ENCODE peak calls at places on chromosomes 13 and 19, in seven cellular contexts. One of them, this sample, is unnamed. For H3K4me1, the result is how much of the 10 kb centered on the place peaks cover.

GRCh38 chr19:5345895-5346386 is 5.3 kb upstream of the PTPRS start:
- DNase-seq in right lobe of liver: no peak
- DNase-seq in H9: no peak
- DNase-seq in heart left ventricle: no peak
- DNase-seq in GM23248: peak
- DNase-seq in breast epithelium: no peak
- DNase-seq in Peyer's patch: no peak
- DNase-seq in this sample: no peak

GRCh38 chr13:83377486-83377885 is 504.8 kb downstream of the SLITRK1 start:
- DNase-seq in right lobe of liver: no peak
- DNase-seq in H9: no peak
- DNase-seq in heart left ventricle: no peak
- DNase-seq in GM23248: peak
- DNase-seq in breast epithelium: no peak
- DNase-seq in Peyer's patch: no peak
- DNase-seq in this sample: no peak

GRCh38 chr13:30257433-30258099 is 49.8 kb downstream of the KATNAL1 start:
- DNase-seq in right lobe of liver: no peak
- DNase-seq in H9: peak
- DNase-seq in heart left ventricle: peak
- DNase-seq in GM23248: no peak
- DNase-seq in breast epithelium: no peak
- DNase-seq in Peyer's patch: no peak
- DNase-seq in this sample: no peak

GRCh38 chr13:106522898-106523525 is 12.4 kb downstream of the EFNB2 start:
- DNase-seq in right lobe of liver: no peak
- DNase-seq in H9: no peak
- DNase-seq in heart left ventricle: no peak
- DNase-seq in GM23248: no peak
- DNase-seq in breast epithelium: no peak
- DNase-seq in Peyer's patch: no peak
- DNase-seq in this sample: no peak

GRCh38 chr19:28359819-28360414 is 853.0 kb downstream of the UQCRFS1 start:
- DNase-seq in right lobe of liver: no peak
- DNase-seq in H9: no peak
- DNase-seq in heart left ventricle: no peak
- DNase-seq in GM23248: no peak
- DNase-seq in breast epithelium: no peak
- DNase-seq in Peyer's patch: no peak
- DNase-seq in this sample: no peak

GRCh38 chr13:36715841-36716240 is 42.0 kb downstream of the SERTM1 start:
- DNase-seq in right lobe of liver: peak
- DNase-seq in H9: no peak
- DNase-seq in heart left ventricle: no peak
- DNase-seq in GM23248: no peak
- DNase-seq in breast epithelium: no peak
- DNase-seq in Peyer's patch: no peak
- DNase-seq in this sample: no peak

GRCh38 chr13:114309806-114310410 is 4.4 kb upstream of the CHAMP1 start:
- DNase-seq in right lobe of liver: no peak
- DNase-seq in H9: no peak
- DNase-seq in heart left ventricle: no peak
- DNase-seq in GM23248: no peak
- DNase-seq in breast epithelium: no peak
- DNase-seq in Peyer's patch: no peak
- DNase-seq in this sample: no peak

GRCh38 chr13:30581582-30581981 is 36.1 kb upstream of the USPL1 start:
- DNase-seq in right lobe of liver: no peak
- DNase-seq in H9: no peak
- DNase-seq in heart left ventricle: no peak
- DNase-seq in GM23248: peak
- DNase-seq in breast epithelium: no peak
- DNase-seq in Peyer's patch: no peak
- DNase-seq in this sample: no peak

GRCh38 chr19:54451331-54451871 is 2.4 kb downstream of the LENG8 start:
- DNase-seq in right lobe of liver: no peak
- DNase-seq in H9: no peak
- DNase-seq in heart left ventricle: no peak
- DNase-seq in GM23248: peak
- DNase-seq in breast epithelium: no peak
- DNase-seq in Peyer's patch: peak
- DNase-seq in this sample: no peak

GRCh38 chr19:9705836-9706235 is 30.9 kb upstream of the ZNF562 start:
- DNase-seq in right lobe of liver: no peak
- DNase-seq in H9: no peak
- DNase-seq in heart left ventricle: no peak
- DNase-seq in GM23248: no peak
- DNase-seq in breast epithelium: no peak
- DNase-seq in Peyer's patch: no peak
- DNase-seq in this sample: no peak

GRCh38 chr13:68895696-68896095 is 1211.9 kb upstream of the ATXN8OS start:
- DNase-seq in right lobe of liver: no peak
- DNase-seq in H9: no peak
- DNase-seq in heart left ventricle: no peak
- DNase-seq in GM23248: no peak
- DNase-seq in breast epithelium: no peak
- DNase-seq in Peyer's patch: no peak
- DNase-seq in this sample: no peak

GRCh38 chr13:35720290-35720689 is 243.8 kb upstream of the MAB21L1 start:
- DNase-seq in right lobe of liver: no peak
- DNase-seq in H9: no peak
- DNase-seq in heart left ventricle: no peak
- DNase-seq in GM23248: no peak
- DNase-seq in breast epithelium: no peak
- DNase-seq in Peyer's patch: no peak
- DNase-seq in this sample: no peak

GRCh38 chr19:13006431-13007281 is 11.4 kb downstream of the NFIX start:
- DNase-seq in right lobe of liver: no peak
- DNase-seq in H9: no peak
- DNase-seq in heart left ventricle: no peak
- DNase-seq in GM23248: peak
- DNase-seq in breast epithelium: no peak
- DNase-seq in Peyer's patch: no peak
- DNase-seq in this sample: no peak

GRCh38 chr19:13010038-13010991 is 15.0 kb downstream of the NFIX start:
- DNase-seq in right lobe of liver: peak
- DNase-seq in H9: peak
- DNase-seq in heart left ventricle: peak
- DNase-seq in GM23248: peak
- DNase-seq in breast epithelium: peak
- DNase-seq in Peyer's patch: no peak
- DNase-seq in this sample: peak

GRCh38 chr19:13007292-13008045 is 12.2 kb downstream of the NFIX start:
- DNase-seq in right lobe of liver: no peak
- DNase-seq in H9: no peak
- DNase-seq in heart left ventricle: peak
- DNase-seq in GM23248: peak
- DNase-seq in breast epithelium: peak
- DNase-seq in Peyer's patch: no peak
- DNase-seq in this sample: peak

GRCh38 chr19:13010992-13011652 is 15.8 kb downstream of the NFIX start:
- DNase-seq in right lobe of liver: no peak
- DNase-seq in H9: no peak
- DNase-seq in heart left ventricle: no peak
- DNase-seq in GM23248: peak
- DNase-seq in breast epithelium: no peak
- DNase-seq in Peyer's patch: no peak
- DNase-seq in this sample: no peak

GRCh38 chr19:13008926-13009787 is 13.9 kb downstream of the NFIX start:
- DNase-seq in right lobe of liver: no peak
- DNase-seq in H9: no peak
- DNase-seq in heart left ventricle: no peak
- DNase-seq in GM23248: peak
- DNase-seq in breast epithelium: no peak
- DNase-seq in Peyer's patch: no peak
- DNase-seq in this sample: no peak
- H3K4me1 ChIP-seq in right lobe of liver: under half
- H3K4me1 ChIP-seq in H9: under half
- H3K4me1 ChIP-seq in heart left ventricle: half or more
- H3K4me1 ChIP-seq in GM23248: under half
- H3K4me1 ChIP-seq in breast epithelium: half or more
- H3K4me1 ChIP-seq in Peyer's patch: under half
- H3K4me1 ChIP-seq in this sample: half or more

GRCh38 chr19:4061178-4061682 is 5.5 kb downstream of the ZBTB7A start:
- DNase-seq in right lobe of liver: peak
- DNase-seq in H9: peak
- DNase-seq in heart left ventricle: peak
- DNase-seq in GM23248: peak
- DNase-seq in breast epithelium: peak
- DNase-seq in Peyer's patch: peak
- DNase-seq in this sample: peak

GRCh38 chr19:4061683-4062575 is 4.8 kb downstream of the ZBTB7A start:
- DNase-seq in right lobe of liver: peak
- DNase-seq in H9: peak
- DNase-seq in heart left ventricle: no peak
- DNase-seq in GM23248: peak
- DNase-seq in breast epithelium: peak
- DNase-seq in Peyer's patch: peak
- DNase-seq in this sample: peak

GRCh38 chr19:4064073-4064550 is 2.6 kb downstream of the ZBTB7A start:
- DNase-seq in right lobe of liver: no peak
- DNase-seq in H9: peak
- DNase-seq in heart left ventricle: no peak
- DNase-seq in GM23248: peak
- DNase-seq in breast epithelium: no peak
- DNase-seq in Peyer's patch: peak
- DNase-seq in this sample: no peak

GRCh38 chr19:4063369-4064072 is 3.2 kb downstream of the ZBTB7A start:
- DNase-seq in right lobe of liver: no peak
- DNase-seq in H9: peak
- DNase-seq in heart left ventricle: no peak
- DNase-seq in GM23248: peak
- DNase-seq in breast epithelium: no peak
- DNase-seq in Peyer's patch: peak
- DNase-seq in this sample: no peak

GRCh38 chr19:4062576-4063368 is 3.9 kb downstream of the ZBTB7A start:
- DNase-seq in right lobe of liver: no peak
- DNase-seq in H9: no peak
- DNase-seq in heart left ventricle: no peak
- DNase-seq in GM23248: peak
- DNase-seq in breast epithelium: no peak
- DNase-seq in Peyer's patch: no peak
- DNase-seq in this sample: no peak
- H3K27ac ChIP-seq in right lobe of liver: no peak
- H3K27ac ChIP-seq in H9: no peak
- H3K27ac ChIP-seq in heart left ventricle: peak
- H3K27ac ChIP-seq in GM23248: peak
- H3K27ac ChIP-seq in breast epithelium: peak
- H3K27ac ChIP-seq in Peyer's patch: peak
- H3K27ac ChIP-seq in this sample: peak

GRCh38 chr19:2751438-2751830 is 11.6 kb upstream of the SLC39A3 start:
- DNase-seq in right lobe of liver: no peak
- DNase-seq in H9: no peak
- DNase-seq in heart left ventricle: no peak
- DNase-seq in GM23248: no peak
- DNase-seq in breast epithelium: no peak
- DNase-seq in Peyer's patch: no peak
- DNase-seq in this sample: no peak

GRCh38 chr19:2750739-2751437 is 11.1 kb upstream of the SLC39A3 start:
- DNase-seq in right lobe of liver: no peak
- DNase-seq in H9: no peak
- DNase-seq in heart left ventricle: no peak
- DNase-seq in GM23248: no peak
- DNase-seq in breast epithelium: no peak
- DNase-seq in Peyer's patch: no peak
- DNase-seq in this sample: no peak

GRCh38 chr19:2743099-2743498 is 3.3 kb upstream of the SLC39A3 start:
- DNase-seq in right lobe of liver: no peak
- DNase-seq in H9: no peak
- DNase-seq in heart left ventricle: no peak
- DNase-seq in GM23248: no peak
- DNase-seq in breast epithelium: no peak
- DNase-seq in Peyer's patch: no peak
- DNase-seq in this sample: no peak

GRCh38 chr19:2744113-2744512 is 4.3 kb upstream of the SLC39A3 start:
- DNase-seq in right lobe of liver: no peak
- DNase-seq in H9: no peak
- DNase-seq in heart left ventricle: no peak
- DNase-seq in GM23248: no peak
- DNase-seq in breast epithelium: no peak
- DNase-seq in Peyer's patch: no peak
- DNase-seq in this sample: no peak

DNA sequence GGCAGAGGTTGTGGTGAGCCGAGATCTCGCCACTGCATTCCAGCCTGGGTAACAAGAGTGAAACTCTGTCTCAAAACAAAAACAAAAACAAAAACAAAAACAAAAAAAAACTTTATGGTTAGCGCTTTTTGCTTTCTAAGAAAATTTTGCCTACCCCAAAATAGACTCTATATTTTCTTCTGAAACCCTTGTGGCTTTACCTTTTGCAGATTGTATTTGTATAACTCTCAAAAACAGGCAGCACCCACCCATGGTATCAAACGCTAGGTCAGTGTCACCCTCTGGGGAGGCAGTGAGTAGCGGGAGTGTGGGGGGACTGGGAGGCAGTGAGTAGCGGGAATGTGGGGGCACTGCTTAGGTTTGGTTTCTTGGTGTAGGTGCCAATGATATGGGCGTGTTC is 7.5 kb upstream of the SLC39A3 start:
- DNase-seq in right lobe of liver: no peak
- DNase-seq in H9: no peak
- DNase-seq in heart left ventricle: no peak
- DNase-seq in GM23248: no peak
- DNase-seq in breast epithelium: no peak
- DNase-seq in Peyer's patch: no peak
- DNase-seq in this sample: no peak
- H3K4me1 ChIP-seq in right lobe of liver: under half
- H3K4me1 ChIP-seq in H9: under half
- H3K4me1 ChIP-seq in heart left ventricle: under half
- H3K4me1 ChIP-seq in GM23248: under half
- H3K4me1 ChIP-seq in breast epithelium: under half
- H3K4me1 ChIP-seq in Peyer's patch: under half
- H3K4me1 ChIP-seq in this sample: under half

DNA sequence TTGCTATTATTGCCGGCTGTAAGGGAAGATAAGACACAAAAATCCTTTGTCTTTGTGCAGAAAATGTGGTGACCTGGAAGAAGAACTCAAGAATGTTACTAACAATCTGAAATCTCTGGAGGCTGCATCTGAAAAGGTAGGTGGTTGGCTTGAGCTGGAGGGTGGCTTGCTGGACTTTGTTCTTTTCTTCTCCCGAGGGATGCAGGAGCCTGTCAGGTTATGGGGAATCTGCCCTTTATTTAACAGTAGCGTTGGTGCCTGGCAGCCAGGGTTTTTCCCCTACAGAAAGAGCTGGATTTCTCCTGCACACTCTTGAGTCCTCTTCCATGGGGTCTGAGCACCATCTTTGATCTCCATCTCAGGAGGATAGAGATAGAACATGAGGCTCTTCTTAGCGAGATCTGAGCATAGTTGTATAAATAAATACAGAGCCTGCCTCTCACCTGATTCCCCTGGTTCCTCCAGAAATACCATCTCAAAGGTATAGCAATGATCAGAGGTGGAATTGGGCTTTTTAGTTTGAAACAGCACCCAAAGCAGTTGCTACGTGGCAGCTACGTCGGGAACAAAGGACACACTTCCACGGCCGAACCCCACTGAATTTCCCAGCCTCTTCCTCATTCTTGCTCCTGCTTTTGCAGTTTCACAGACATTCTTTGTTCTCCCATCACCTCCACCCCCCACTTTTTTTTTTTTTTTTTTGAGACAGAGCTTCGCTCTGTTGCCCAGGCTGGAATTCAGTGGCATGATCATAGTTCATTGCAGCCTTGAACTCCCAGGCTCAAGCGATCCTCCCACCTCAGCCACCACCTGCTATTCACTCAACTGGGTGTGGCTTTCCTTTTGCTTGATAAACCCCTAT is 12.9 kb downstream of the TPM4 start:
- DNase-seq in right lobe of liver: no peak
- DNase-seq in H9: no peak
- DNase-seq in heart left ventricle: no peak
- DNase-seq in GM23248: no peak
- DNase-seq in breast epithelium: no peak
- DNase-seq in Peyer's patch: no peak
- DNase-seq in this sample: no peak
- H3K27ac ChIP-seq in right lobe of liver: no peak
- H3K27ac ChIP-seq in H9: no peak
- H3K27ac ChIP-seq in heart left ventricle: no peak
- H3K27ac ChIP-seq in GM23248: peak
- H3K27ac ChIP-seq in breast epithelium: peak
- H3K27ac ChIP-seq in Peyer's patch: peak
- H3K27ac ChIP-seq in this sample: peak

This sample was measured in upper lobe of right lung.